ENCODE peak calls at places on chromosomes 3 and 15, in four cellular contexts. M is IMR-90, G is endothelial cell of umbilical vein, J is K562. W is an unnamed sample. For H3K9me1 and H3K27me3, the result is how much of the 10 kb centered on the place peaks cover.

GRCh38 chr3:128714887-128715496 is 11.0 kb upstream of the RAB7A start:
- DNase-seq in M (no peak), G (no peak), J (no peak), W (no peak)

GRCh38 chr3:59925946-59926345 is 876.1 kb upstream of the CFAP20DC start:
- DNase-seq in M (no peak), G (no peak), J (no peak), W (no peak)

GRCh38 chr3:128609294-128609693 is 41.3 kb downstream of the RPN1 start:
- DNase-seq in M (no peak), G (no peak), J (no peak), W (no peak)

GRCh38 chr3:9468460-9468859 is 71.0 kb downstream of the SETD5 start:
- DNase-seq in M (peak), G (no peak), J (peak), W (no peak)

GRCh38 chr3:113560845-113561623 is 28.7 kb downstream of the SIDT1 start:
- DNase-seq in M (no peak), G (peak), J (no peak), W (no peak)

GRCh38 chr15:64947211-64947610 is 35.5 kb downstream of the ANKDD1A start:
- DNase-seq in M (no peak), G (no peak), J (no peak), W (no peak)

GRCh38 chr3:46491089-46492070 is 6.4 kb upstream of the RTP3 start:
- DNase-seq in M (no peak), G (no peak), J (no peak), W (no peak)

GRCh38 chr15:101376615-101377395 is 81.8 kb upstream of the SNRPA1 start:
- DNase-seq in M (no peak), G (no peak), J (no peak), W (no peak)

GRCh38 chr15:88932271-88932874 is 19.2 kb upstream of the MFGE8 start:
- DNase-seq in M (no peak), G (no peak), J (no peak), W (no peak)

GRCh38 chr15:44735482-44736260 is 657 bp upstream of the TRIM69 start:
- DNase-seq in M (peak), G (no peak), J (peak), W (no peak)

DNA sequence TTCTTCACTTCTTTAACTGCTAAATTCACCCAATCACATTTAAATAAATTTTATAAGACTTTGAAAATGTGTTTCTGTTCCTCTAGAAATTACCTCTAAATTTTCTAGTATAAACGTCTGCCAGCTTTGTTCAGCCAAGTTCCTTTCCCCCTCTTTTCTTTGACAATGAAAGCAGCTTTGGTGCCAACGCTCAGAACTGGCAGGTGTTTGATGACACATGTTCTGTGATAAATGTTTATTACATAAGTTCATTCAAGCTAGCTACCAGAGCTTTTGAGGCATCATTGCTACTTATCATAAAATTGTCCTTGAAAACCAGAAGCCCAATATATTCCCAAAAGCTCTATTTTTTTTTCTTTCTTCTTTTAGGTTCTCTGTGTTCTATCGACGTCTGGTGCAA is 187.3 kb upstream of the LPP start:
- DNase-seq in M (no peak), G (no peak), J (no peak), W (no peak)
- H3K9me1 ChIP-seq in M (under half), G (under half), J (under half), W (under half)

DNA sequence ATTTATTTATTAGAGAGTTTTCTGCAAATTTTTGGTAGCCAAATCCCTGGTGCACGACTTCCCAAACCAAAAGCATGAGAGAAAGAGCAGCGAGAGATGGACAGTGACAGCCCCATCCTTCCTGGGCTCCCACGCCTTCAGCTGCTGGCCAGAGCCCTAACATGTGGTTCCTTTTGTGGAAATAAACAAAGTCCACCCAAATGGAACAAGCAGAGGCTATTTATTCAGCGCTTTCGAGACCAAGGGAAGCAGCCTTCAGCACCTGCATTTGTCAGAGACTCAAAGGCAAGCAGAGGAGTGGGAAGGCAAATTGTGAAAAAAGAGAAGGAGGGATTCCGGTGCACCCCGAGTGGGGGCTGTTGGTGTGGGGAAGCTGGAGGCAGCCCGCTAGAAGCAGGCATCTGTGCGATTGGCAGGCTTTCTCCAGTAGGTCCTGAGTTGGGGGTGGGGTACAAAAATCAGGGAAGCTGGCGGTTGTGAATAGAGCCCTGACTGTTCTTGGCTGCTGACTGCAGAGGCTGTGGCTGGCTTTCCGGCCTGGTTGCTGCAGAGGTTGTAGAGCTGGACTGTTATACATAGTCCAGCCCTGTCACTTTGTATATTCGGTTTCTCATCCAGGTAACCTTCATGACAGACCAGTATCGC is 427.2 kb downstream of the OCA2 start:
- DNase-seq in M (no peak), G (no peak), J (no peak), W (no peak)
- H3K4me2 ChIP-seq in M (no peak), G (no peak), J (no peak), W (no peak)

DNA sequence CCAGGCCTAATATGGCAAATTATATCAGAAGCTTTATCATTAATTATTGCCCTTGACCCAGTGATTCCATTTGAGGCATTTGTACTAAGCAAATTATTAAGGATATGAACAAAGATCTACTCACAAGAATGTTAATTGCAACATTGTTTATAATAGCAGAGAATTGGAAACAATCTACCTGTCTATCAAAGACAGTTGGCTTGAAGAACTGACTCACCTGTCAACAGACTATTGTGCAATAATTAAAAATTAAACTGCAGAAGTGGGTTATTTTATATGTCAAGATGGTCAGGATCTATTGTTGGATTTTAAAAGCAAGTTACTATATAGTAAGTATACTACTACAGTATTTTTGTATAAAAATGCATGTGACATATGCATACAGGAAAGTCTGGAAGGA is 6.7 kb upstream of the FETUB start:
- DNase-seq in M (no peak), G (no peak), J (no peak), W (no peak)
- H3K27me3 ChIP-seq in M (under half), G (under half), J (under half), W (under half)

GRCh38 chr3:37126856-37127255 is 47.5 kb downstream of the LRRFIP2 start:
- DNase-seq in M (no peak), G (no peak), J (no peak), W (no peak)

GRCh38 chr3:37125195-37125594 is 49.2 kb downstream of the LRRFIP2 start:
- DNase-seq in M (no peak), G (no peak), J (no peak), W (no peak)

GRCh38 chr3:37125702-37126101 is 48.7 kb downstream of the LRRFIP2 start:
- DNase-seq in M (no peak), G (peak), J (no peak), W (no peak)

GRCh38 chr3:37123292-37123691 is 51.1 kb downstream of the LRRFIP2 start:
- DNase-seq in M (no peak), G (no peak), J (no peak), W (no peak)

GRCh38 chr3:37124431-37124830 is 50.0 kb downstream of the LRRFIP2 start:
- DNase-seq in M (no peak), G (no peak), J (no peak), W (no peak)
- H3K9me1 ChIP-seq in M (under half), G (under half), J (under half), W (under half)

GRCh38 chr15:67036775-67037555 is 28.4 kb upstream of the SMAD3 start:
- DNase-seq in M (no peak), G (no peak), J (no peak), W (no peak)
- H3K4me2 ChIP-seq in M (no peak), G (no peak), J (no peak), W (no peak)

W was measured in keratinocyte.